ENCODE peak calls at places on chromosomes 1 and 21, in ten cellular contexts. F, U, A, R, X, Y, G, W, Q and V are unnamed samples.

GRCh38 chr1:67372136-67372535 is 58.1 kb downstream of the SERBP1 start:
- DNase-seq in R (peak; percentile 37), W (no peak), Y (no peak), G (peak; percentile 38), A (no peak), X (no peak), Q (no peak), U (no peak), F (peak; percentile 36), V (no peak)

GRCh38 chr1:170307426-170307825 is 161.7 kb downstream of the NTMT2 start:
- DNase-seq in R (no peak), G (peak; percentile 42), A (no peak), Q (no peak), Y (no peak), X (no peak), U (no peak), W (no peak), F (peak; percentile 60), V (no peak)

GRCh38 chr1:230867903-230868735 is at the start of gene C1orf198:
- DNase-seq in Q (no peak), R (no peak), F (peak; percentile 65), W (peak; percentile 60), U (no peak), G (peak; percentile 65), Y (peak; percentile 74), X (peak; percentile 71), A (peak; percentile 67), V (no peak)

GRCh38 chr1:206557636-206558473 is 50.5 kb downstream of the RASSF5 start:
- DNase-seq in G (no peak), W (no peak), X (no peak), F (no peak), U (no peak), R (no peak), Q (no peak), A (no peak), Y (no peak), V (no peak)

GRCh38 chr1:198472123-198472522 is 68.4 kb downstream of the ATP6V1G3 start:
- DNase-seq in Y (no peak), W (no peak), U (no peak), A (no peak), Q (no peak), R (no peak), F (no peak), X (no peak), G (no peak), V (no peak)

GRCh38 chr21:37914211-37914900 is 1.9 kb downstream of the KCNJ6 start:
- DNase-seq in W (no peak), Y (no peak), A (no peak), U (no peak), F (peak; percentile 20), X (no peak), R (no peak), G (peak; percentile 30), Q (no peak), V (no peak)

GRCh38 chr1:46623733-46624695 is 7.4 kb upstream of the MOB3C start:
- DNase-seq in A (no peak), R (no peak), W (no peak), X (no peak), F (no peak), Y (no peak), G (no peak), Q (no peak), U (no peak), V (no peak)

GRCh38 chr1:182389619-182390047 is 2.0 kb downstream of the GLUL start:
- DNase-seq in U (no peak), W (no peak), X (no peak), G (peak; percentile 34), Q (peak; percentile 66), F (no peak), A (no peak), R (no peak), Y (no peak), V (no peak)

GRCh38 chr1:162458206-162458605 is 39.4 kb upstream of the UHMK1 start:
- DNase-seq in Q (no peak), W (no peak), A (no peak), F (no peak), R (no peak), Y (no peak), X (no peak), U (no peak), G (no peak), V (no peak)

GRCh38 chr1:156659994-156660751 is 17.0 kb downstream of the NES start:
- DNase-seq in G (peak; percentile 99), R (peak; percentile 92), Y (peak; percentile 85), F (peak; percentile 99), U (peak; percentile 95), A (peak; percentile 83), Q (peak; percentile 94), W (peak; percentile 87), X (peak; percentile 97), V (peak; percentile 86)

GRCh38 chr1:63262148-63262770 is 60.1 kb upstream of the FOXD3 start:
- DNase-seq in W (no peak), R (no peak), G (no peak), Y (no peak), A (no peak), F (no peak), Q (no peak), X (no peak), U (no peak), V (no peak)

GRCh38 chr1:32818804-32819541 is 1.5 kb downstream of the S100PBP start:
- DNase-seq in Y (no peak), W (no peak), A (no peak), R (no peak), X (no peak), G (no peak), Q (no peak), U (no peak), F (no peak), V (no peak)

GRCh38 chr21:45950740-45951515 is 30.6 kb upstream of the COL6A1 start:
- DNase-seq in F (peak; percentile 48), R (no peak), Q (peak; percentile 57), Y (no peak), W (no peak), X (no peak), A (no peak), U (no peak), G (peak; percentile 64), V (no peak)

GRCh38 chr1:55817027-55817426 is 601.9 kb upstream of the USP24 start:
- DNase-seq in Y (no peak), W (no peak), U (no peak), Q (no peak), X (no peak), A (no peak), G (no peak), F (no peak), R (no peak), V (no peak)

GRCh38 chr1:245160288-245160687 is 5.5 kb downstream of the KIF26B start:
- DNase-seq in F (no peak), U (no peak), A (no peak), G (peak; percentile 49), Q (peak; percentile 56), X (no peak), W (no peak), R (no peak), Y (no peak), V (no peak)

GRCh38 chr1:17791055-17791390 is 35.9 kb downstream of the ACTL8 start:
- DNase-seq in R (no peak), U (no peak), Q (no peak), A (no peak), X (no peak), W (no peak), Y (no peak), G (no peak), F (no peak), V (no peak)

GRCh38 chr1:41742219-41742618 is 176.5 kb downstream of the HIVEP3 start:
- DNase-seq in A (no peak), W (no peak), U (no peak), X (no peak), G (no peak), F (peak; percentile 87), R (no peak), Q (no peak), Y (no peak), V (peak; percentile 33)

GRCh38 chr1:156151093-156151688 is 2.2 kb upstream of the SEMA4A start:
- DNase-seq in A (no peak), X (no peak), W (no peak), F (peak; percentile 78), U (no peak), G (peak; percentile 60), R (no peak), Y (no peak), Q (no peak), V (no peak)

GRCh38 chr1:2346691-2347408 is 44.5 kb downstream of the MORN1 start:
- DNase-seq in X (no peak), W (no peak), A (no peak), G (no peak), Y (no peak), F (no peak), Q (peak; percentile 9), R (no peak), U (no peak), V (no peak)

GRCh38 chr21:38806153-38806941 is 618 bp downstream of the ETS2 start:
- DNase-seq in Q (no peak), Y (peak; percentile 24), G (no peak), R (no peak), W (peak; percentile 14), A (peak; percentile 13), F (peak; percentile 25), X (peak; percentile 30), U (no peak), V (no peak)

GRCh38 chr1:65449214-65449823 is 28.9 kb downstream of the LEPR start:
- DNase-seq in U (no peak), G (no peak), Q (no peak), R (no peak), W (no peak), A (no peak), F (no peak), Y (no peak), X (no peak), V (no peak)